ENCODE peak calls at places on chromosomes 5 and 9, in four cellular contexts. U is AG04450, C is AG10803, J is endodermal cell. Y is an unnamed sample.

GRCh38 chr5:3343211-3343610 is 252.4 kb upstream of the IRX1 start:
- DNase-seq in U (no peak), C (no peak), J (no peak), Y (no peak)

GRCh38 chr5:176817864-176818377 is 7.6 kb downstream of the UNC5A start:
- DNase-seq in U (no peak), C (no peak), J (peak; percentile 91), Y (no peak)

GRCh38 chr9:110912701-110913291 is 125.5 kb downstream of the LPAR1 start:
- DNase-seq in U (no peak), C (peak; percentile 38), J (no peak), Y (no peak)

GRCh38 chr5:115809946-115810345 is 6.5 kb downstream of the CDO1 start:
- DNase-seq in U (no peak), C (no peak), J (no peak), Y (no peak)

GRCh38 chr9:36935768-36936497 is 98.1 kb downstream of the PAX5 start:
- DNase-seq in U (no peak), C (no peak), J (peak; percentile 41), Y (no peak)

GRCh38 chr5:143920772-143921171 is 108.8 kb downstream of the HMHB1 start:
- DNase-seq in U (no peak), C (peak; percentile 51), J (no peak), Y (no peak)

GRCh38 chr5:174735498-174736350 is 11.3 kb downstream of the MSX2 start:
- DNase-seq in U (no peak), C (no peak), J (peak; percentile 93), Y (no peak)

GRCh38 chr9:32839486-32839885 is 56.1 kb downstream of the TMEM215 start:
- DNase-seq in U (no peak), C (peak; percentile 13), J (no peak), Y (no peak)

GRCh38 chr9:127763918-127764384 is 14.5 kb downstream of the SH2D3C start:
- DNase-seq in U (no peak), C (no peak), J (peak; percentile 86), Y (no peak)

GRCh38 chr5:79518718-79519117 is 4.8 kb upstream of the HOMER1 start:
- DNase-seq in U (no peak), C (no peak), J (no peak), Y (no peak)

GRCh38 chr9:115164511-115164974 is 46.6 kb upstream of the TNC start:
- DNase-seq in U (no peak), C (peak; percentile 57), J (peak; percentile 68), Y (peak; percentile 74)

GRCh38 chr9:127955294-127956015 is 17.8 kb upstream of the DPM2 start:
- DNase-seq in U (no peak), C (no peak), J (peak; percentile 94), Y (no peak)

GRCh38 chr5:141514330-141515111 is 25.6 kb downstream of the PCDHGC5 start:
- DNase-seq in U (no peak), C (peak; percentile 88), J (peak; percentile 90), Y (peak; percentile 86)

GRCh38 chr9:109463924-109464625 is 34.0 kb downstream of the PTPN3 start:
- DNase-seq in U (no peak), C (no peak), J (no peak), Y (no peak)

GRCh38 chr5:133945561-133945960 is 22.9 kb downstream of the C5orf15 start:
- DNase-seq in U (no peak), C (peak; percentile 42), J (peak; percentile 18), Y (no peak)

GRCh38 chr9:131406567-131407436 is 12.9 kb downstream of the PRRC2B start:
- DNase-seq in U (no peak), C (no peak), J (no peak), Y (no peak)

GRCh38 chr5:138559937-138560336 is 15.3 kb downstream of the HSPA9 start:
- DNase-seq in U (no peak), C (no peak), J (no peak), Y (no peak)

GRCh38 chr5:142000709-142001484 is 11.9 kb downstream of the GNPDA1 start:
- DNase-seq in U (no peak), C (no peak), J (peak; percentile 77), Y (no peak)

GRCh38 chr5:167945542-167946384 is 345.7 kb upstream of the WWC1 start:
- DNase-seq in U (peak; percentile 86), C (peak; percentile 99), J (peak; percentile 61), Y (peak; percentile 95)

GRCh38 chr5:80917596-80917995 is 42.6 kb upstream of the RASGRF2 start:
- DNase-seq in U (no peak), C (peak; percentile 70), J (no peak), Y (no peak)

GRCh38 chr5:143796753-143797152 is 15.2 kb upstream of the HMHB1 start:
- DNase-seq in U (no peak), C (no peak), J (no peak), Y (no peak)

GRCh38 chr5:79484731-79485130 is 29.2 kb downstream of the HOMER1 start:
- DNase-seq in U (no peak), C (peak; percentile 16), J (no peak), Y (no peak)

GRCh38 chr9:137279741-137280477 is 2.4 kb downstream of the TOR4A start:
- DNase-seq in U (no peak), C (no peak), J (peak; percentile 48), Y (no peak)

GRCh38 chr5:38453921-38454320 is 102.5 kb downstream of the LIFR start:
- DNase-seq in U (no peak), C (no peak), J (no peak), Y (no peak)

GRCh38 chr9:4012446-4012845 is 287.4 kb downstream of the GLIS3 start:
- DNase-seq in U (no peak), C (peak; percentile 33), J (no peak), Y (no peak)

GRCh38 chr5:57452885-57453284 is 29.7 kb downstream of the ACTBL2 start:
- DNase-seq in U (no peak), C (no peak), J (no peak), Y (no peak)

GRCh38 chr5:158115468-158115867 is 256.5 kb upstream of the CLINT1 start:
- DNase-seq in U (no peak), C (peak; percentile 47), J (no peak), Y (no peak)

GRCh38 chr5:179864686-179865085 is 6.1 kb upstream of the MRNIP start:
- DNase-seq in U (no peak), C (no peak), J (no peak), Y (no peak)

GRCh38 chr9:84932915-84933527 is 263.5 kb downstream of the NTRK2 start:
- DNase-seq in U (no peak), C (no peak), J (peak; percentile 70), Y (no peak)

GRCh38 chr9:4937436-4937835 is 47.6 kb upstream of the JAK2 start:
- DNase-seq in U (no peak), C (no peak), J (no peak), Y (no peak)

GRCh38 chr5:129118826-129119225 is 24.3 kb downstream of the ISOC1 start:
- DNase-seq in U (no peak), C (no peak), J (no peak), Y (no peak)

GRCh38 chr9:98709968-98710965 is 1.5 kb upstream of the GABBR2 start:
- DNase-seq in U (peak; percentile 29), C (peak; percentile 66), J (peak; percentile 81), Y (no peak)

GRCh38 chr5:160181965-160182622 is 47.2 kb upstream of the FABP6 start:
- DNase-seq in U (no peak), C (no peak), J (no peak), Y (no peak)

GRCh38 chr5:150000990-150001659 is 586 bp downstream of the HMGXB3 start:
- DNase-seq in U (no peak), C (peak; percentile 56), J (peak; percentile 75), Y (peak; percentile 64)

GRCh38 chr5:134503937-134504437 is 21.5 kb upstream of the JADE2 start:
- DNase-seq in U (no peak), C (peak; percentile 65), J (no peak), Y (no peak)

GRCh38 chr9:132032584-132032945 is 47.1 kb downstream of the MED27 start:
- DNase-seq in U (no peak), C (no peak), J (peak; percentile 77), Y (no peak)

GRCh38 chr5:154370119-154370518 is 75.7 kb upstream of the SAP30L start:
- DNase-seq in U (no peak), C (peak; percentile 49), J (peak; percentile 71), Y (no peak)

GRCh38 chr5:66323142-66323890 is 179.2 kb downstream of the SREK1 start:
- DNase-seq in U (no peak), C (no peak), J (no peak), Y (no peak)

GRCh38 chr9:92711844-92712243 is 41.9 kb upstream of the IPPK start:
- DNase-seq in U (no peak), C (no peak), J (no peak), Y (no peak)
- H3K4me3 ChIP-seq in U (no peak overlapping the region), C (no peak overlapping the region), J (no peak overlapping the region), Y (no peak overlapping the region)

GRCh38 chr9:23590601-23591000 is 235.4 kb downstream of the ELAVL2 start:
- DNase-seq in U (no peak), C (peak; percentile 1), J (no peak), Y (no peak)
- H3K4me3 ChIP-seq in U (no peak overlapping the region), C (no peak overlapping the region), J (no peak overlapping the region), Y (no peak overlapping the region)

GRCh38 chr9:12698986-12699385 is 5.8 kb downstream of the TYRP1 start:
- DNase-seq in U (no peak), C (no peak), J (no peak), Y (no peak)

GRCh38 chr9:12696931-12697622 is 3.9 kb downstream of the TYRP1 start:
- DNase-seq in U (no peak), C (peak; percentile 64), J (no peak), Y (no peak)

GRCh38 chr9:12698293-12698692 is 5.1 kb downstream of the TYRP1 start:
- DNase-seq in U (no peak), C (peak; percentile 75), J (no peak), Y (no peak)

GRCh38 chr9:12699529-12699928 is 6.3 kb downstream of the TYRP1 start:
- DNase-seq in U (no peak), C (peak; percentile 21), J (no peak), Y (no peak)

DNA sequence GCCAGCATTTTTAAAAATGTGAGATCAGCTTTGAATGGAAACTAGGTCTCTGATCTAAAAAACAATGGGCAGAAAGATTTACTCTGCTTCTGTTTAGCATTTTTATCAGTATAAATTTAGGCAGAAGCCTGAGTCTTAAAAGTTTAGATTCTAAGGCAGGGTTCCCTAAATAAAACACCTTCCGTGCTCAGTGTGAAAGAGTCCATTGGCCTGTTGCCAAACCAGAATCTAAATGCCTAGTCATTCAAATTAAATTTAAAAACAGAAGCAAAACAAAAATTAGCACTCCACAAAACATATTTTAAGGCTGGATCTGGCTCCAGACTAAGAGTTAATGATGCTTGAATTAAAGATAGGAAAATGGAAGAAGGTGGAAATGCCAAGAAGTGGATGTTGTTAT is 4.5 kb downstream of the TYRP1 start:
- DNase-seq in U (no peak), C (no peak), J (no peak), Y (no peak)
- H3K4me3 ChIP-seq in U (no peak overlapping the region), C (no peak overlapping the region), J (no peak overlapping the region), Y (no peak overlapping the region)

GRCh38 chr9:70406446-70406862 is 8.0 kb downstream of the KLF9 start:
- DNase-seq in U (no peak), C (peak; percentile 70), J (no peak), Y (peak; percentile 51)
- H3K4me3 ChIP-seq in U (no peak overlapping the region), C (no peak overlapping the region), J (no peak overlapping the region), Y (no peak overlapping the region)

GRCh38 chr5:170219615-170220014 is 13.2 kb upstream of the C5orf58 start:
- DNase-seq in U (no peak), C (peak; percentile 80), J (no peak), Y (peak; percentile 69)
- H3K4me3 ChIP-seq in U (no peak overlapping the region), C (no peak overlapping the region), J (no peak overlapping the region), Y (no peak overlapping the region)